ENCODE peak calls at places on chromosomes 2 and 18, in eight cellular contexts. A is upper lobe of left lung, E is GM12878, N is Panc1, M is K562, D is HepG2, T is HCT116, Y is GM23338. U is an unnamed sample.

GRCh38 chr2:211837706-211838105 is 700.9 kb downstream of the ERBB4 start:
- ATAC-seq in A (no peak), E (no peak), N (no peak), M (no peak), D (no peak), T (no peak), Y (no peak), U (no peak)

GRCh38 chr2:232432598-232433184 is 23.3 kb upstream of the ALPI start:
- ATAC-seq in A (no peak), E (peak; percentile 55), N (peak; percentile 43), M (peak; percentile 92), D (peak; percentile 87), T (peak; percentile 86), Y (peak; percentile 92), U (no peak)

GRCh38 chr18:321839-322467 is 54.1 kb upstream of the THOC1 start:
- ATAC-seq in A (no peak), E (no peak), N (no peak), M (no peak), D (no peak), T (no peak), Y (no peak), U (no peak)

GRCh38 chr2:110115291-110116032 is at the start of gene MALL:
- ATAC-seq in A (peak; percentile 74), E (no peak), N (peak; percentile 75), M (no peak), D (no peak), T (peak; percentile 55), Y (peak; percentile 74), U (peak; percentile 47)

GRCh38 chr2:121643877-121644276 is 5.4 kb downstream of the CLASP1 start:
- ATAC-seq in A (no peak), E (no peak), N (no peak), M (no peak), D (no peak), T (no peak), Y (no peak), U (no peak)

GRCh38 chr2:176755537-176756135 is 457.0 kb upstream of the HNRNPA3 start:
- ATAC-seq in A (no peak), E (no peak), N (no peak), M (no peak), D (no peak), T (no peak), Y (no peak), U (no peak)

GRCh38 chr18:11407900-11408299 is 201.5 kb upstream of the SLC35G4 start:
- ATAC-seq in A (no peak), E (no peak), N (no peak), M (no peak), D (no peak), T (no peak), Y (no peak), U (no peak)

GRCh38 chr2:223001831-223002230 is 50.2 kb upstream of the KCNE4 start:
- ATAC-seq in A (no peak), E (no peak), N (no peak), M (no peak), D (no peak), T (no peak), Y (no peak), U (no peak)

GRCh38 chr2:61721382-61721781 is 132.5 kb downstream of the FAM161A start:
- ATAC-seq in A (no peak), E (no peak), N (no peak), M (no peak), D (no peak), T (no peak), Y (no peak), U (no peak)

GRCh38 chr2:150812664-150813408 is 325.4 kb upstream of the RND3 start:
- ATAC-seq in A (no peak), E (no peak), N (no peak), M (no peak), D (no peak), T (no peak), Y (no peak), U (no peak)

GRCh38 chr2:210534879-210535278 is 21.5 kb upstream of the CPS1 start:
- ATAC-seq in A (no peak), E (no peak), N (no peak), M (no peak), D (no peak), T (no peak), Y (peak; percentile 66), U (no peak)

GRCh38 chr2:176508984-176509383 is 239.7 kb downstream of the MTX2 start:
- ATAC-seq in A (no peak), E (peak; percentile 94), N (no peak), M (no peak), D (no peak), T (no peak), Y (no peak), U (no peak)

GRCh38 chr2:173830169-173830568 is 135.0 kb downstream of the SP3 start:
- ATAC-seq in A (peak; percentile 60), E (no peak), N (no peak), M (no peak), D (no peak), T (no peak), Y (no peak), U (peak; percentile 74)

GRCh38 chr2:52416340-52416739 is 1351.3 kb upstream of the CHAC2 start:
- ATAC-seq in A (no peak), E (no peak), N (no peak), M (no peak), D (no peak), T (peak; percentile 73), Y (peak; percentile 55), U (no peak)

GRCh38 chr18:9943311-9943710 is 29.5 kb downstream of the VAPA start:
- ATAC-seq in A (no peak), E (no peak), N (no peak), M (no peak), D (peak; percentile 50), T (no peak), Y (no peak), U (no peak)

GRCh38 chr2:121561617-121562268 is 31.1 kb downstream of the RNU4ATAC start:
- ATAC-seq in A (no peak), E (peak; percentile 15), N (no peak), M (peak; percentile 43), D (peak; percentile 14), T (no peak), Y (no peak), U (no peak)

GRCh38 chr2:61707984-61708852 is 145.6 kb downstream of the FAM161A start:
- ATAC-seq in A (no peak), E (peak; percentile 99), N (peak; percentile 78), M (peak; percentile 76), D (peak; percentile 91), T (no peak), Y (no peak), U (peak; percentile 55)

GRCh38 chr2:160253440-160254296 is 53.6 kb upstream of the ITGB6 start:
- ATAC-seq in A (no peak), E (no peak), N (peak; percentile 38), M (no peak), D (no peak), T (no peak), Y (no peak), U (no peak)

GRCh38 chr2:234981197-234982095 is 29.6 kb downstream of the SH3BP4 start:
- ATAC-seq in A (peak; percentile 91), E (no peak), N (peak; percentile 82), M (no peak), D (peak; percentile 59), T (peak; percentile 94), Y (peak; percentile 53), U (peak; percentile 92)

GRCh38 chr18:41864216-41864615 is 90.8 kb upstream of the PIK3C3 start:
- ATAC-seq in A (no peak), E (no peak), N (no peak), M (no peak), D (no peak), T (no peak), Y (peak; percentile 25), U (no peak)

DNA sequence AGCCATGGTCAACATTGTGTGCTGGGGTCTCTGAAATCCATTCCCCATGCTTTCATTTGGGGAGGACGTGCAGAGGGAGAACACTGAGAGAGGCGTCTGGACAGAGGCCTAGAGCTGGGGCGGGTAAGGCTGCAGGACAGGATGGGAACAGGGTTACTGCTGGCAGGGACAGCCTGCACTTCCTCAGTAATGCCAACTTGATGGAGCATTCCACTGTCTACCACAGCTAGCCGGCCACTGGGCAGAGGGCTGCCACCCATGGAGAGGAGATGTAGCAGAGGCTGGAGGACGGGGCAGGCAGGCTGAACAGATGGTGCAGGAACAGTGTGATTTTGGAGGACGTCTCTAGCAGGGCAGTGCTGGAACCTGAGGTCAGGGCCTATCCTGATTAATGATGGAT is 29.3 kb downstream of the MRPL33 start:
- ATAC-seq in A (no peak), E (no peak), N (no peak), M (no peak), D (no peak), T (no peak), Y (no peak), U (no peak)
- H3K4me1 ChIP-seq in A (peaks cover 10% of the 10 kb centered on the region), E (no peaks in the 10 kb centered on the region), N (peaks cover 5% of the 10 kb centered on the region), M (no peaks in the 10 kb centered on the region), D (peaks cover 27% of the 10 kb centered on the region), T (peaks cover 60% of the 10 kb centered on the region), Y (no peaks in the 10 kb centered on the region), U (peaks cover 10% of the 10 kb centered on the region)

GRCh38 chr18:24023185-24023814 is 8.7 kb downstream of the TTC39C start:
- ATAC-seq in A (no peak), E (no peak), N (peak; percentile 40), M (peak; percentile 61), D (peak; percentile 81), T (peak; percentile 68), Y (peak; percentile 92), U (no peak)
- TF ChIP-seq CTCF in A (no peak), E (peak; percentile 8), N (no peak), M (no peak), D (no peak), T (peak; percentile 35), Y (peak; percentile 43), U (no peak)

DNA sequence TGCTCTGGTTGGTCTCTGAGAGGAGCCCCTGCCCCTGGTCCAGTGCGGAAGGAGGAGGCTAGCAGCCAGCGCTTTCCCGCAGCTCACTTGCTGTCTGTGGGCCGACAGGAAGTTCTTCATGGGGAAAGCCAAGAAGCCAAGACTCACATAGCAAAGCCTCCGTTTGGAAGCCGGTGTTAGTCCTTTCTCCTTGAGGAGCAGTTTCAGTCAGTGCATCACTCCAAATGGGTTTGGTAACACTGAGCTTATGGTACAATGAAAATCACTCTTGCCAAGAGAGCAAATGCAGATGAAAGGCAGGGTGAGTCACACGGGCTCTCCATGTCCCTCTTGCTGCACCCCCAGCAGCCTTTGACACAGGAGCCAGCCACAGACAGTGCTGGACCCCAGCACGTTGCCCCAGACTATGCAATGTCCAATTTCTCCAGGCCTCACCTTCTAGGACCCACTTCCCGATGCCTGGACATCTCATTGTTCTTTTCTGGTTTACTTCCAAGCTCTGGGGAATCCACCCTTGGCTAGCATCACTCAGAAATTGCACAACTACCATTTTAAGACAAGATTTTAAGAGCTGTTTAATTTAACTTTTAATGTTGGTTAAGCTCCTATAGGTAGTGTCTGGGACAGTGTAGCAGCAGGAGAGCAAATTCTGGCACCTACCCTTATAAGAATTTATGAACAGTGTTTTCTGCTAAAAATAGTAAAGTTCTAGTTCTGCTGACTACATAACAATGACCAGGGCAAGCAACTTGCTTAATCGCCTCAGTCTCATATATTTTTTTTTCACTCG is 174.9 kb downstream of the ASB1 start:
- ATAC-seq in A (peak; percentile 53), E (no peak), N (no peak), M (no peak), D (no peak), T (no peak), Y (peak; percentile 31), U (peak; percentile 77)
- TF ChIP-seq POLR2AphosphoS5 in A (peak; percentile 6), E (no peak), N (no peak), M (no peak), D (no peak), T (no peak), Y (no peak), U (peak; percentile 81)

DNA sequence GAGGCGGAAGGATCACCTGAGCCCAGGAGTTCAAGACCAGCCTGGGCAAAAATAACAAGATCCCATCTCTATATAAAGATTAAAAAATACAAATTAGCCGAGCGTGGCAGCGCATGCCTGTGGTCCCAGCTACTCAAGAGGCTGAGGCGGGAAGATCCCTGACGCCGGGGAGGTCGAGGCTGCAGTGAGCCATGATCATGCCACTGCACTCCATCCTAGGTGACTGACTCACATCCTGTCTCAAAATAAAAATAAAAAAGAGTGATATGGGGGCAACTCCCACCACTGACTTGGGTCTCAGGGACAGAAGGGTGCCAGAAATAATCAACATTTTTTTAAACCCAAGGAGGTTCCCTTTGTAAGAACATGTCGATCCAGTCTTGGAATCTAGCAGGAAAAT is 37.6 kb downstream of the ZNF516 start:
- ATAC-seq in A (no peak), E (no peak), N (no peak), M (no peak), D (no peak), T (no peak), Y (no peak), U (no peak)
- H3K4me1 ChIP-seq in A (peaks cover 15% of the 10 kb centered on the region), E (peaks cover 10% of the 10 kb centered on the region), N (peaks cover 24% of the 10 kb centered on the region), M (no peaks in the 10 kb centered on the region), D (peaks cover 48% of the 10 kb centered on the region), T (peaks cover 25% of the 10 kb centered on the region), Y (peaks cover 29% of the 10 kb centered on the region), U (peaks cover 32% of the 10 kb centered on the region)